ENCODE peak calls at places on chromosomes 3 and 15, in seven cellular contexts. L, H, K, V, G, P and O are unnamed samples. For H3K4me1, the result is how much of the 10 kb centered on the place peaks cover.

GRCh38 chr3:113097821-113098516 is 107.2 kb downstream of the GTPBP8 start:
- DNase-seq in L (peak), H (no peak), K (peak), V (no peak), G (no peak), P (peak), O (no peak)

GRCh38 chr3:127684871-127685707 is 12.3 kb downstream of the ABTB1 start:
- DNase-seq in L (no peak), H (peak), K (no peak), V (peak), G (no peak), P (no peak), O (peak)

GRCh38 chr3:8713901-8714759 is 19.5 kb upstream of the CAV3 start:
- DNase-seq in L (no peak), H (peak), K (no peak), V (no peak), G (no peak), P (peak), O (no peak)

GRCh38 chr3:90039994-90040393 is 932.6 kb downstream of the EPHA3 start:
- DNase-seq in L (no peak), H (no peak), K (no peak), V (no peak), G (no peak), P (no peak), O (no peak)

GRCh38 chr3:125240496-125240895 is 27.9 kb upstream of the SLC12A8 start:
- DNase-seq in L (peak), H (no peak), K (peak), V (no peak), G (no peak), P (no peak), O (no peak)

GRCh38 chr3:65713016-65713415 is 325.7 kb downstream of the MAGI1 start:
- DNase-seq in L (peak), H (peak), K (peak), V (no peak), G (no peak), P (no peak), O (no peak)

GRCh38 chr3:43004282-43004681 is 25.2 kb downstream of the GASK1A start:
- DNase-seq in L (peak), H (no peak), K (peak), V (no peak), G (no peak), P (no peak), O (no peak)

GRCh38 chr15:52112203-52112750 is 298 bp downstream of the BCL2L10 start:
- DNase-seq in L (no peak), H (peak), K (peak), V (no peak), G (no peak), P (no peak), O (no peak)

GRCh38 chr15:95682129-95682528 is 648.4 kb upstream of the NR2F2 start:
- DNase-seq in L (no peak), H (no peak), K (no peak), V (no peak), G (no peak), P (no peak), O (no peak)

GRCh38 chr3:40779039-40779438 is 254.3 kb downstream of the ZNF621 start:
- DNase-seq in L (no peak), H (peak), K (no peak), V (no peak), G (no peak), P (no peak), O (no peak)

DNA sequence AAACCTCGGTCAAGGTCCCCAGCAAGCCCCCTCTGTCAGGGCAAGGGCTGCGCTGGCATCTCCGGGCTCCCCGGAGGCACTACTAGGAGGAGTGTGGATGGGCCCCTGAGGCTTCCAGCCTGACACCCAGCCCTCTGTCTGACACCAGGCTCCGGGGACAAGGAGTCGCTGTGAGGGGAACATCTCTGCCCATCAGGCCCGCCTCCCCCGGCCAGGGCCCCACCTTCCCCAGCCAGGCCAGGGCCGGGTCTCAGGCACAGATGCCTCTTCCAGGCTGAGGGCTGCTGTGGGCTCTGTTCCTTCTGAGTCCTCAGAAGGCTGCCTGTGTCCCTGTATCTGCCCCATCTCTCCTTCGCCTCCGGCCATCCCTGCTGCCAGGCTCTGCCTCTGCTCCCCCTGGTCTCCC is 15.8 kb downstream of the CSPG4 start:
- DNase-seq in L (no peak), H (no peak), K (no peak), V (no peak), G (no peak), P (no peak), O (no peak)
- H3K4me1 ChIP-seq in L (under half), H (under half), K (under half), V (under half), G (half or more), P (under half), O (half or more)

GRCh38 chr3:187325632-187326031 is 34.1 kb upstream of the MASP1 start:
- DNase-seq in L (no peak), H (no peak), K (no peak), V (no peak), G (no peak), P (no peak), O (no peak)

GRCh38 chr3:187327827-187328226 is 36.3 kb upstream of the MASP1 start:
- DNase-seq in L (no peak), H (no peak), K (no peak), V (no peak), G (no peak), P (no peak), O (no peak)

DNA sequence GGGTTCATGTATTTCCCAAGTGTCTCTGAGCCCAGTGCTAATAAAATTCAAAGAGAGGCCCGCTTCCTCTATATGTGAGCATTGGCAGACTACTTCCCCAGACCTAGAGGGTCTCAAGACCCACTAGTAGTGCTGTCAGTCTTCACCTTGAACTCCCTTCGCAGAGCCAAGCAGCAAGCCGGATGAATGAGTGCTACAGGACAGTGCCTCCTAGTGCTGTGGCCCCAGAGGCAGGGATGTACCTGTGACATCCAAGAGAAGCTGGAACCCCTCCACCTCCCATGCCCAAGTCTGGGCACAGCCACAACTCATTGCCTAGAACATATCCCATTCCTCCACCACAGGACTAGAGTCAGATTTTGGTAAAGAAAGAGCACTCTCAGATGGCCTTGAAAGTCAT is 37.2 kb upstream of the MASP1 start:
- DNase-seq in L (no peak), H (no peak), K (no peak), V (no peak), G (no peak), P (no peak), O (no peak)
- H3K4me1 ChIP-seq in L (under half), H (under half), K (under half), V (under half), G (under half), P (under half), O (under half)

GRCh38 chr15:63198752-63199250 is 9.4 kb downstream of the RAB8B start:
- DNase-seq in L (peak), H (no peak), K (peak), V (no peak), G (no peak), P (no peak), O (no peak)

GRCh38 chr15:63196846-63197245 is 7.4 kb downstream of the RAB8B start:
- DNase-seq in L (no peak), H (no peak), K (no peak), V (no peak), G (no peak), P (no peak), O (no peak)

GRCh38 chr15:63195257-63196023 is 6.0 kb downstream of the RAB8B start:
- DNase-seq in L (no peak), H (no peak), K (no peak), V (no peak), G (no peak), P (no peak), O (no peak)

GRCh38 chr15:63198315-63198714 is 8.9 kb downstream of the RAB8B start:
- DNase-seq in L (peak), H (no peak), K (peak), V (no peak), G (no peak), P (no peak), O (no peak)

DNA sequence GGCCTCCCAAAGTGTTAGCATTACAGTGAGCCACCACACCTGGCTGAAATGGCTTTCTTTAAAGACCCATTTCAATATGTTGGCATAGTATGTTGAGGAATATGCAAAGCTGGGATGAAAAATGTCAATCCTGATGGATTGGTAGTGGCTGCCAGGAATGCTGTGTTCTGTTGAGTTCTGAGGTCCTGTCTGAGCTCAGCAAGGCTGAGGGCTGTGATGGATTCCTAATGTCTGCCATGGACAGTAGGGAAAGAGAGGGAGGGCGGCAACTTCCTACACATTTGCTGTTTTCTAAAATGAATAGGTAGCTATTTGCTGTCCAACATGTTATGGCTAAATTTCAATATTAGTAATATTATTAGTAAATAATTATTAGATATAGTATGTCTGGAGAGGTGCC is 8.2 kb downstream of the RAB8B start:
- DNase-seq in L (no peak), H (no peak), K (no peak), V (no peak), G (no peak), P (no peak), O (no peak)
- H3K4me1 ChIP-seq in L (under half), H (under half), K (half or more), V (under half), G (half or more), P (under half), O (half or more)

GRCh38 chr3:16486201-16486600 is 27.3 kb downstream of the RFTN1 start:
- DNase-seq in L (no peak), H (no peak), K (no peak), V (no peak), G (no peak), P (no peak), O (no peak)

GRCh38 chr3:16484216-16484615 is 29.3 kb downstream of the RFTN1 start:
- DNase-seq in L (peak), H (no peak), K (peak), V (no peak), G (no peak), P (no peak), O (no peak)

GRCh38 chr3:16487506-16488175 is 25.9 kb downstream of the RFTN1 start:
- DNase-seq in L (no peak), H (no peak), K (no peak), V (no peak), G (no peak), P (no peak), O (no peak)

GRCh38 chr3:16486951-16487480 is 26.5 kb downstream of the RFTN1 start:
- DNase-seq in L (no peak), H (no peak), K (no peak), V (no peak), G (no peak), P (no peak), O (no peak)

DNA sequence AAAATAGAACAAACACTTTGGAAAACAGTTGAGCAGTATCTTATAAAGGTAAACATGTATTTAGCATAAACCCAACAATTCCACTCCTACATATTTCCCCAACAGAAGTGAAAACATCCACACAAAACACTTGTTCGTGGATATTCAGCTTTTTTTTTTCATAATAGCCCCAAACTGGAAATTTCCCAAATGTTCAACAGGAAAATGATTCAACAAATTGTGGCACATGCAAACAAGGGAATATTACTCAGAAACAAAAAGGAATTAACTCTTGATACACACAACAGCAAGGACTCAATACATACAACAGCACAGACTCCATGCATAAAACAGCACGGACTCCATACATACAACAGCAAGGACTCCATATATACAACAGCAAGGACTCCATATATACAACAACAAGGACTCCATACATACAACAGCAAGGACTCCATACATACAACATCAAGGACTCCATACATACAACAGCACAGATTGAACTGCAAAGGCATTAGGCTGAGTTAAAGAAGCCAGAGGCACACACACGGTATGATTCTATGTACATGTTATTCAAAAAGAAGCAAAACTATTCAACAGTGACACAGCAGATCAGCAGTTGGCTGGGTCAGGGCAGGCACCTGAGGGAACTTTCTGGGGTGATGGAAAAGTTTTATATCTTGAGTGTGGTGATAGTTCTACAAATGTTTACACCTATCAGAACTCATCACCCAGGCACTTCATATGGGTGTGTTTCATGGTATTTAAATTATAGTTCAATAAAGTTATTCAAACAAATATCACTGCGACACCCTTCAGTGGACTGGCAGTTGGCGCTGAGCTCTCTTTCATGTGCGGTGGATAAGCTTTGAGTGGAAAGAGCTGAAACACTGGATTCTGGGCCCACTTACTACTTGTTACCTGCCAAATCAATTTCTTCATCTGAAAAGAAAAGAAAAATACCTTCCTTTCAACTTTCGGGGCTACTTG is 28.2 kb downstream of the RFTN1 start:
- DNase-seq in L (no peak), H (no peak), K (no peak), V (no peak), G (no peak), P (no peak), O (no peak)
- H3K4me1 ChIP-seq in L (under half), H (under half), K (under half), V (under half), G (half or more), P (half or more), O (half or more)